ENCODE peak calls at places on chromosomes 3 and 15, in nine cellular contexts. E, B, W, G, C, J, Y, I and F are unnamed samples.

GRCh38 chr3:152564454-152564853 is 270.5 kb upstream of the P2RY1 start:
- DNase-seq in B (no peak), J (no peak), I (no peak), E (no peak), W (no peak), G (no peak), Y (no peak), C (no peak), F (no peak)

GRCh38 chr3:99925584-99925983 is 107.9 kb downstream of the CMSS1 start:
- DNase-seq in I (no peak), Y (peak; percentile 57), W (no peak), G (peak; percentile 57), B (peak; percentile 87), C (peak; percentile 48), E (no peak), J (peak; percentile 87), F (peak; percentile 19)

GRCh38 chr3:170429050-170429449 is 10.4 kb downstream of the CLDN11 start:
- DNase-seq in J (no peak), G (no peak), Y (no peak), E (no peak), I (no peak), B (peak; percentile 48), W (peak; percentile 12), C (no peak), F (no peak)

GRCh38 chr3:162348912-162349311 is 852.3 kb downstream of the OTOL1 start:
- DNase-seq in Y (no peak), C (no peak), I (no peak), J (no peak), E (no peak), G (no peak), W (no peak), B (no peak), F (no peak)

GRCh38 chr3:51681453-51681852 is 10.4 kb downstream of the TEX264 start:
- DNase-seq in I (no peak), E (no peak), J (peak; percentile 30), B (peak; percentile 22), G (peak; percentile 51), C (peak; percentile 48), W (no peak), Y (no peak), F (no peak)

GRCh38 chr3:99638244-99638948 is at the start of gene COL8A1:
- DNase-seq in G (peak; percentile 62), E (peak; percentile 60), I (peak; percentile 45), C (peak; percentile 69), W (no peak), J (peak; percentile 34), B (peak; percentile 66), Y (peak; percentile 56), F (peak; percentile 35)

GRCh38 chr15:30882861-30883433 is 20.8 kb upstream of the FAN1 start:
- DNase-seq in G (no peak), J (no peak), C (no peak), W (no peak), Y (no peak), I (no peak), E (no peak), B (no peak), F (no peak)

GRCh38 chr15:34055868-34056595 is 17.0 kb upstream of the AVEN start:
- DNase-seq in W (no peak), Y (no peak), I (no peak), C (no peak), G (no peak), E (no peak), B (peak; percentile 86), J (no peak), F (no peak)

GRCh38 chr3:69422751-69423150 is 36.9 kb upstream of the FRMD4B start:
- DNase-seq in E (no peak), I (no peak), W (no peak), C (no peak), Y (no peak), J (no peak), B (peak; percentile 77), G (no peak), F (no peak)

GRCh38 chr3:52490938-52491526 is 4.1 kb upstream of the STAB1 start:
- DNase-seq in C (peak; percentile 64), W (no peak), B (no peak), E (no peak), Y (no peak), I (no peak), G (peak; percentile 50), J (peak; percentile 61), F (no peak)

GRCh38 chr15:69025320-69025719 is 10.8 kb downstream of the NOX5 start:
- DNase-seq in B (peak; percentile 63), J (no peak), I (no peak), C (no peak), E (no peak), G (no peak), W (no peak), Y (no peak), F (no peak)

GRCh38 chr15:59801649-59802048 is 112.5 kb upstream of the BNIP2 start:
- DNase-seq in C (no peak), E (no peak), I (no peak), G (no peak), W (no peak), Y (no peak), J (no peak), B (no peak), F (no peak)

GRCh38 chr3:16401273-16401672 is 112.2 kb downstream of the RFTN1 start:
- DNase-seq in G (no peak), W (no peak), C (no peak), E (no peak), J (no peak), I (no peak), B (no peak), Y (no peak), F (no peak)

DNA sequence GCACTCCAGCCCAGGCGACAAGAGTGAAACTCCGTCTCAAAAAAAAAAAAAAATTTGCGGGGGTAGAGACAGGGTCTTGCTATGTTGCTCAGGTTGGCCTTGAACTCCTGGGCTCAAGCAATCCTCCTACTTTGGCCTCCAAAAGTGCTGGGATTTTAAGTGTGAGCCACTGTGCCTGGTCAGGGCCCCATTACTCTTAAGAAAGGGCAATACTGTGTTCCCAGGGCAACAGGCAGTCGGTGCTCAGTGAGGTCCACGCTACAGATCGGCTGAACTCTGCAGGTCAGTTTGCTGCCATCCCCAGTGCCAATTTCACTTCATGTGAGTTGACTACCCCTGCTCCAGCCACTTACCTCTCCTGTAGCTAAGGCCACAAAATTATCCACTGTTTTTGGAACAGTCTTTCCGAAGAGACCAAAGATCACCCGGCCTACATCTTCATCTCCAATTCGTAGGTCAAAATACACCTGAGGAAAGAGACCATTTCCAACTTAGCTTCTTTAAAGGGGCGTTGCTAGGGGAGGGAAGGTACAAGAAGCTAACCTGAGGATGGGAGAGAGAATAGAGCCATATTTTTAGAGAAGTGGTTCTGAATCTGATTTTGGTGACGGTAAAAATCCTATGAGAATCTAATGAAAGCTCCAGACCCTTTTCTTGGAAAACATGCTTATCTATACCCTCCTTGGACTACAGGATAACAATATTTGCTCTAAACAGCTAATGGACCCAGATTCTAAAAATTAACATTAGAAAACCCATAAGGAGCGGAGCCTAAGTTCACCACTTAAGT is 939 bp downstream of the PPIB start:
- DNase-seq in B (no peak), C (no peak), W (no peak), Y (no peak), I (no peak), E (no peak), J (no peak), G (no peak), F (no peak)
- H3K27ac ChIP-seq in B (peak overlapping the region; percentile 90), C (peak overlapping the region; percentile 92), W (peak overlapping the region; percentile 68), Y (peak overlapping the region; percentile 3), I (no peak overlapping the region), E (peak overlapping the region; percentile 89), J (peak overlapping the region; percentile 91), G (peak overlapping the region; percentile 89), F (peak overlapping the region; percentile 92)

GRCh38 chr3:177836671-177837070 is 639.4 kb upstream of the TBL1XR1 start:
- DNase-seq in C (no peak), I (no peak), Y (no peak), W (no peak), E (no peak), J (no peak), G (no peak), B (peak; percentile 8), F (no peak)

GRCh38 chr3:177838951-177839350 is 641.7 kb upstream of the TBL1XR1 start:
- DNase-seq in W (no peak), G (no peak), I (no peak), E (no peak), Y (no peak), B (no peak), C (no peak), J (no peak), F (no peak)

GRCh38 chr3:177833392-177833791 is 636.1 kb upstream of the TBL1XR1 start:
- DNase-seq in W (no peak), G (no peak), I (no peak), C (no peak), Y (no peak), E (no peak), B (no peak), J (no peak), F (no peak)

GRCh38 chr3:177835008-177835407 is 637.7 kb upstream of the TBL1XR1 start:
- DNase-seq in W (peak; percentile 64), E (no peak), Y (no peak), G (no peak), J (no peak), C (no peak), B (peak; percentile 82), I (no peak), F (peak; percentile 23)

DNA sequence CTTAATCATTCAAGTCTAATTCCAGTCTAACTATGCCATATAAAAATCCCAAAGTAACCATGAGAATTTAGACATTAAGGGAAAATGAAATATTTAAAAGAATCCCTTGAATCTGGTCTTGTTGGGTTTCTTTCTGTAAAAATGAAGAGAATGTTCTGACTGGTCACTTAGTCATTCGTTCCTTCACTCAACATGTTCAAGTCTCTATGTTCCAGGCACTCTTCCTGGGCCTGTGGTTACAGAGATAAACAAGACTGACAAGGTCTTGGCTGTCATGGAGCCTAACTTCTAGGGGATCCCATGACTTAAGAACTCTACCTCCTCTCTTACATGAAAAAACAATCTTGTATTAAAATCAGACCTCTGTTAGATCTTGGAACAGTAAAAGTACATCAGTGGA is 638.6 kb upstream of the TBL1XR1 start:
- DNase-seq in W (no peak), C (no peak), Y (no peak), J (no peak), G (no peak), E (no peak), I (no peak), B (peak; percentile 84), F (peak; percentile 59)
- H3K27ac ChIP-seq in W (no peak overlapping the region), C (no peak overlapping the region), Y (no peak overlapping the region), J (peak overlapping the region; percentile 17), G (no peak overlapping the region), E (no peak overlapping the region), I (no peak overlapping the region), B (peak overlapping the region; percentile 54), F (peak overlapping the region; percentile 32)

DNA sequence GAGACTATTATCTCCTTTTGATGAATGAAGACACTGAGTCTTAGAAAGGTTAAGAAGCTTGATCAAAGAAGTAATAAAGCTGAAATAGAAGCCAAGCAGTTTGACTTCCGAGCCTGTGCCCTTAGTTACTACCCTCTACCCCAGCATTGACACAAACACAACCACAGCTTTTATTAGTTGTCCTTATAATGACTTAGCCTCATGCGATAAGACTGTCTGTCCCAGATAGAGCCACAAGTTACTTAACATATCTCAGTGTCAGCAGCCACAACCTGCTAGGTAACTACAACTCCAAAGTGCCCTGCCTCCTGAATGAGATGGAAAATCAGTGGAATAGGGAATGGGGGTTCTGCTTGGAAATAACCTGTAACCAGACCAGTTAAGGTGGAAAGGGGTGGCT is 781.6 kb upstream of the CFAP20DC start:
- DNase-seq in B (no peak), I (no peak), Y (no peak), E (peak; percentile 38), G (no peak), J (no peak), C (no peak), W (no peak), F (no peak)
- H3K27ac ChIP-seq in B (no peak overlapping the region), I (no peak overlapping the region), Y (no peak overlapping the region), E (no peak overlapping the region), G (no peak overlapping the region), J (no peak overlapping the region), C (peak overlapping the region; percentile 7), W (no peak overlapping the region), F (no peak overlapping the region)

GRCh38 chr15:48144889-48145288 is 24.1 kb downstream of the SLC24A5 start:
- DNase-seq in E (no peak), G (no peak), I (no peak), C (no peak), J (no peak), W (no peak), Y (no peak), B (no peak), F (no peak)
- H3K27ac ChIP-seq in E (no peak overlapping the region), G (peak overlapping the region; percentile 60), I (no peak overlapping the region), C (no peak overlapping the region), J (no peak overlapping the region), W (no peak overlapping the region), Y (no peak overlapping the region), B (no peak overlapping the region), F (peak overlapping the region; percentile 10)